ENCODE peak calls at places on chromosomes 1 and 21, in five cellular contexts. E, U, T, X and M are unnamed samples.

GRCh38 chr1:246005067-246005466 is 502.0 kb downstream of the SMYD3 start:
- DNase-seq in E (no peak), U (no peak), T (peak; percentile 98), X (peak; percentile 93), M (no peak)

GRCh38 chr1:41498809-41499208 is 14.3 kb upstream of the EDN2 start:
- DNase-seq in E (peak; percentile 84), U (peak; percentile 83), T (no peak), X (peak; percentile 43), M (peak; percentile 91)

GRCh38 chr1:31575373-31576140 is 758 bp upstream of the TINAGL1 start:
- DNase-seq in E (peak; percentile 75), U (peak; percentile 86), T (no peak), X (no peak), M (peak; percentile 84)

GRCh38 chr21:45259206-45259795 is 28.4 kb downstream of the POFUT2 start:
- DNase-seq in E (no peak), U (no peak), T (no peak), X (no peak), M (no peak)

GRCh38 chr21:45914321-45914845 is 67.2 kb upstream of the COL6A1 start:
- DNase-seq in E (no peak), U (no peak), T (no peak), X (no peak), M (no peak)

GRCh38 chr1:99457381-99458165 is 188.3 kb upstream of the PALMD start:
- DNase-seq in E (no peak), U (no peak), T (peak; percentile 80), X (peak; percentile 46), M (no peak)

GRCh38 chr1:116352349-116352813 is 20.7 kb upstream of the ATP1A1 start:
- DNase-seq in E (no peak), U (no peak), T (no peak), X (no peak), M (no peak)

GRCh38 chr21:42384184-42384583 is 11.7 kb downstream of the TMPRSS3 start:
- DNase-seq in E (no peak), U (no peak), T (no peak), X (no peak), M (no peak)

GRCh38 chr1:42931911-42932422 is 26.7 kb downstream of the SLC2A1 start:
- DNase-seq in E (peak; percentile 88), U (peak; percentile 70), T (no peak), X (no peak), M (peak; percentile 69)

GRCh38 chr21:41428311-41428710 is 2.3 kb downstream of the MX1 start:
- DNase-seq in E (no peak), U (no peak), T (no peak), X (no peak), M (no peak)

GRCh38 chr1:23825762-23826522 is 713 bp upstream of the HMGCL start:
- DNase-seq in E (no peak), U (no peak), T (peak; percentile 3), X (no peak), M (no peak)

GRCh38 chr1:205502992-205503391 is 1.5 kb upstream of the CDK18 start:
- DNase-seq in E (no peak), U (no peak), T (no peak), X (no peak), M (no peak)

GRCh38 chr1:30255111-30255510 is 468.3 kb downstream of the MATN1 start:
- DNase-seq in E (no peak), U (no peak), T (no peak), X (no peak), M (no peak)

GRCh38 chr1:95230256-95230655 is 3.8 kb upstream of the RWDD3 start:
- DNase-seq in E (no peak), U (no peak), T (no peak), X (no peak), M (no peak)

GRCh38 chr1:76824106-76824505 is 43.2 kb upstream of the ST6GALNAC5 start:
- DNase-seq in E (no peak), U (no peak), T (no peak), X (no peak), M (no peak)

GRCh38 chr21:31941694-31942093 is 68.9 kb downstream of the HUNK start:
- DNase-seq in E (no peak), U (no peak), T (no peak), X (no peak), M (no peak)

GRCh38 chr1:160113407-160113806 is 2.2 kb upstream of the ATP1A2 start:
- DNase-seq in E (no peak), U (no peak), T (no peak), X (no peak), M (no peak)

GRCh38 chr21:42009018-42009830 is 936 bp downstream of the ZBTB21 start:
- DNase-seq in E (peak; percentile 71), U (peak; percentile 60), T (peak; percentile 82), X (peak; percentile 50), M (peak; percentile 27)

GRCh38 chr1:98086796-98087195 is 166.0 kb upstream of the DPYD start:
- DNase-seq in E (no peak), U (no peak), T (peak; percentile 92), X (peak; percentile 98), M (no peak)

GRCh38 chr1:174079796-174080195 is 57.6 kb upstream of the RC3H1 start:
- DNase-seq in E (no peak), U (no peak), T (no peak), X (no peak), M (no peak)

GRCh38 chr1:200337410-200337809 is 72.4 kb downstream of the ZNF281 start:
- DNase-seq in E (no peak), U (no peak), T (no peak), X (no peak), M (no peak)

DNA sequence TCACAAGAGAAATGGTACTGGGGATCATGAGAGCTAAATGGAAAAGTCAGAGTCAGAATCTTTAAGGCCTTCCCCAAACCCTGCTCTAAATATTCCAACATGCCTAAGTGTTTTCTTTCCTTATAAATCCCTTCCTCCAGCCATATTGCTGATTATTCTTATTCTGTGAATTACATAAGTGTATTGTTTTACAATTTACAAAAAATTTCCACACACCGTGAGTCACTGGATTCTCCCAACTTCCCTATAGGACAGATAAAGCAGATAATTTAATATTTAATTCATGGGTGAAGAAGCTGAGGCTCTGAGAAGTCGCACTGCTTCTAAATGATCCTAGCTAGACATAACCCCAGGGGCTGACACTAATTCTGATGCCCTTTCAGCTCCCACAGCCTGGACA is 243.3 kb upstream of the JUN start:
- DNase-seq in E (no peak), U (no peak), T (no peak), X (no peak), M (no peak)
- H3K4me3 ChIP-seq in E (no peak overlapping the region), U (no peak overlapping the region), T (no peak overlapping the region), X (no peak overlapping the region), M (no peak overlapping the region)

DNA sequence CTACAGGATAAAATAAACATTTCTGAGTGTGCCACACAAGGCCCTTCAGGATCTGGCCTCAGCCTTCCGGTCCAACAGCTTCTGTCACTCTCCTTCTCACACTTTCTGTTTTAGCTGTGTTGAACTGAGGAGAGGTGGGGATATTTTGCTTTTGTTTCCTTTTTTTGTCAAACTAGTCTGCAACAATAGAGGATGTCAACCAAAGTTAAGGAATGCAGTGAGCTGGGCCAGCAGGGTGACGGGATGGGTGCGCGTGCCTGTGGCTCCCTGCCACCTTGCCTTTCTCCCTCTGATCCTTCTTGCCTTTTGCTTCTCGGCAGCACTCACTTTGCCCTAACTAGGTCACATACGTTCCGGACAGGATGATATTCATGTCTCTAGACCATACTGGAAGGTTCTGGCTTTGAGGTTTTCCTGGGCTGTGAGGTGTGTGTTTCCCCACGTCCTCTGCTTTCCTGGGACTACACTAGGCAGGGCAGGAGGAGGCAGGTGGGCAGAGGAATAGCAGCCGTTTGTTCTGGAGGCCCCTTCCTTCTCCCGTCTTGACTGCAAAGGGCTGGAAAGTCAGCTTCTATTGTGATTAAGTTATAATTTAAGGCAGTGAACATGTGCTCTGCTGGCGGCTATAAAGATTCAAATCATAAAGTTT is 67.7 kb downstream of the RNF220 start:
- DNase-seq in E (no peak), U (no peak), T (no peak), X (no peak), M (peak; percentile 33)
- H3K4me3 ChIP-seq in E (no peak overlapping the region), U (no peak overlapping the region), T (no peak overlapping the region), X (no peak overlapping the region), M (no peak overlapping the region)

DNA sequence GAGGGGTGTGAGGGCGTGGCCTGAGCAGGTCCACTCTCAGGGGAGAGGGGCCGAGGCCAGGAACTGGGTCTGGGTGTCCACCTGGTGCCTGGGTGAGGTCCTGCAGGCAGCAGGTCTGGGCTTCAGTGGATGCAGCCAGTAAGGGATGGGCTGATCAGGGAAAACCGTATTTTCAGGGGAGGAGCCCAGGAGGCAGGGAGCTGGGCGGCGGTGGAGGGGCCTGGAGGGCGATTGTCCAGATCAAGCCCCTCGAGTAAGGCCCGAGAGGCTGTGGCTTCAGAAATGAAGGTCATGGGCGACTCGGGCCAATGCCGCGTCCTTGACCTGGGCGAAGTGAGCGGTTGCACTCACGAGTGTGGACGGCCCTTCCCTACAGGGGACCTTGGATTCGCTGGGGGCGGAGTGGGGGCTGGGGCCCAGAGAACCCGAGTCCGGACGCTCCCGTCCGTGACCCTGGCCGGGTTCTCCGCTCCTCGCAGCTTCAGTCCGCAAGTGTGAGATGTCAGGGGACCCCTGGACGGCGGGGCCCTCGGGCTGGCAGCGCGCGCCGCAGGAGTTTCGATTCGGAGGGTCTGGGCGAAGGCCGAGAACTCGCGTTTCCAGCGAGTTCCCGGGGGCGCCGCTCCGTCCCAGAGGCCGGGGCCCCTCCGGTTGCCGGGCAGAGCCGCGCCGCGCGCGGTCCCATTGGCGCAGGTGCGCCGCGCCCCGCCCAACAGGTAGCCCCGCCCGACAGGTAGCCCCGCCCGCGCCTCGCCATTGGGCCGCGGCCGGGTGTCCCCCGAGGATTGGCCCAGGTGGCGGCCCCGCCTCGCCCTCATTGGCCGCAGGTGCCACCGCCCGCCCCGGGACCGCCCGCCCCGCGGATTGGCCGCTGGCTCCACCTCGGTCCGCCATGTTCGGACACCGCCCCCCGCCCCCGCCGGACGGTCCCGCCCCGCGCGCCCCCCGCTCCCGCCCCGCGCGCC is at the start of gene PRKCZ:
- DNase-seq in E (peak; percentile 95), U (peak; percentile 95), T (peak; percentile 46), X (no peak), M (peak; percentile 94)
- H3K4me3 ChIP-seq in E (peak within 1 kb of the TSS; percentile 66), U (peak within 1 kb of the TSS; percentile 37), T (peak within 1 kb of the TSS; percentile 59), X (no peak within 1 kb of the TSS), M (peak within 1 kb of the TSS; percentile 81)

GRCh38 chr21:33949516-33950424 is 34.2 kb upstream of the ATP5PO start:
- DNase-seq in E (no peak), U (no peak), T (no peak), X (no peak), M (no peak)
- H3K4me3 ChIP-seq in E (no peak overlapping the region), U (no peak overlapping the region), T (no peak overlapping the region), X (no peak overlapping the region), M (no peak overlapping the region)

GRCh38 chr1:78758493-78758892 is 108.9 kb downstream of the IFI44 start:
- DNase-seq in E (no peak), U (no peak), T (no peak), X (no peak), M (no peak)

GRCh38 chr1:78765489-78765888 is 115.9 kb downstream of the IFI44 start:
- DNase-seq in E (no peak), U (no peak), T (no peak), X (no peak), M (no peak)

GRCh38 chr1:78755986-78756385 is 106.4 kb downstream of the IFI44 start:
- DNase-seq in E (no peak), U (no peak), T (no peak), X (peak; percentile 13), M (no peak)

GRCh38 chr1:78762113-78762512 is 112.5 kb downstream of the IFI44 start:
- DNase-seq in E (no peak), U (no peak), T (no peak), X (no peak), M (no peak)

GRCh38 chr1:78760858-78761257 is 111.2 kb downstream of the IFI44 start:
- DNase-seq in E (no peak), U (no peak), T (no peak), X (peak; percentile 6), M (no peak)
- H3K4me3 ChIP-seq in E (no peak overlapping the region), U (no peak overlapping the region), T (no peak overlapping the region), X (no peak overlapping the region), M (no peak overlapping the region)